ENCODE peak calls at places on chromosomes 5 and 9, in six cellular contexts. L is ELF-1; Y is tibial nerve; A is stimulated activated effector memory CD8-positive, alpha-beta T cell treated with anti-CD3 and anti-CD28 coated beads, Interleukin-12 subunit alpha, Interleukin-12 subunit beta, amount 100 ng/mL, for 72 hours; N is CD4-positive, CD25-positive, alpha-beta regulatory T cell; B is HS-5. T is an unnamed sample.

GRCh38 chr9:131485728-131486381 is 16.9 kb upstream of the POMT1 start:
- DNase-seq in N (no peak), L (no peak), A (no peak), Y (no peak), B (no peak), T (no peak)

GRCh38 chr5:38373733-38374132 is 115.4 kb downstream of the EGFLAM start:
- DNase-seq in B (no peak), L (no peak), N (no peak), A (no peak), Y (no peak), T (no peak)

GRCh38 chr9:684055-684949 is 157.2 kb upstream of the DMRT1 start:
- DNase-seq in L (peak; percentile 74), B (no peak), A (no peak), N (no peak), Y (no peak), T (peak; percentile 59)

GRCh38 chr5:633521-633955 is 21.4 kb downstream of the CEP72 start:
- DNase-seq in N (no peak), Y (no peak), L (peak; percentile 19), B (no peak), A (no peak), T (no peak)

GRCh38 chr5:14077501-14077900 is 65.6 kb upstream of the TRIO start:
- DNase-seq in L (peak; percentile 53), N (no peak), Y (no peak), B (no peak), A (no peak), T (no peak)

GRCh38 chr5:164898705-164899104 is 1393.3 kb downstream of the MAT2B start:
- DNase-seq in B (no peak), N (no peak), L (no peak), A (no peak), Y (no peak), T (no peak)

GRCh38 chr5:91212336-91213092 is 170.6 kb downstream of the ARRDC3 start:
- DNase-seq in B (peak; percentile 93), Y (no peak), A (no peak), N (no peak), L (peak; percentile 12), T (no peak)

GRCh38 chr9:101977614-101978210 is 239.3 kb upstream of the GRIN3A start:
- DNase-seq in A (no peak), B (peak; percentile 10), Y (no peak), L (no peak), N (no peak), T (no peak)

GRCh38 chr5:126531543-126532120 is 63.4 kb downstream of the ALDH7A1 start:
- DNase-seq in B (no peak), N (no peak), Y (no peak), L (no peak), A (no peak), T (no peak)

GRCh38 chr5:66454186-66455078 is 141.8 kb upstream of the MAST4 start:
- DNase-seq in A (no peak), B (no peak), L (no peak), N (no peak), Y (no peak), T (no peak)

T was measured in iPS-NIHi11.